ENCODE peak calls at places on chromosome 15, in eight cellular contexts. One of them, this sample, is unnamed.

GRCh38 chr15:70199601-70200000 is 101.9 kb upstream of the TLE3 start:
- DNase-seq in IMR-90: no peak
- DNase-seq in Caco-2: no peak
- DNase-seq in body of pancreas: no peak
- DNase-seq in brain microvascular endothelial cell: no peak
- DNase-seq in endothelial cell: no peak
- DNase-seq in progenitor cell of endocrine pancreas: no peak
- DNase-seq in stimulated activated CD4-positive, alpha-beta T cell treated with anti-CD3 and anti-CD28 coated beads, Interleukin-2, amount 100 ng/mL, for 48 hours: no peak
- DNase-seq in this sample: peak

GRCh38 chr15:85771781-85772445 is 22.8 kb downstream of the KLHL25 start:
- DNase-seq in IMR-90: peak
- DNase-seq in Caco-2: no peak
- DNase-seq in body of pancreas: peak
- DNase-seq in brain microvascular endothelial cell: no peak
- DNase-seq in endothelial cell: no peak
- DNase-seq in progenitor cell of endocrine pancreas: no peak
- DNase-seq in stimulated activated CD4-positive, alpha-beta T cell treated with anti-CD3 and anti-CD28 coated beads, Interleukin-2, amount 100 ng/mL, for 48 hours: no peak
- DNase-seq in this sample: no peak

GRCh38 chr15:40336129-40337122 is 4.3 kb downstream of the CCDC9B start:
- DNase-seq in IMR-90: no peak
- DNase-seq in Caco-2: no peak
- DNase-seq in body of pancreas: peak
- DNase-seq in brain microvascular endothelial cell: no peak
- DNase-seq in endothelial cell: peak
- DNase-seq in progenitor cell of endocrine pancreas: no peak
- DNase-seq in stimulated activated CD4-positive, alpha-beta T cell treated with anti-CD3 and anti-CD28 coated beads, Interleukin-2, amount 100 ng/mL, for 48 hours: no peak
- DNase-seq in this sample: peak

GRCh38 chr15:38069506-38069905 is 135.1 kb downstream of the TMCO5A start:
- DNase-seq in IMR-90: peak
- DNase-seq in Caco-2: peak
- DNase-seq in body of pancreas: peak
- DNase-seq in brain microvascular endothelial cell: peak
- DNase-seq in endothelial cell: no peak
- DNase-seq in progenitor cell of endocrine pancreas: no peak
- DNase-seq in stimulated activated CD4-positive, alpha-beta T cell treated with anti-CD3 and anti-CD28 coated beads, Interleukin-2, amount 100 ng/mL, for 48 hours: no peak
- DNase-seq in this sample: no peak

GRCh38 chr15:80944818-80945217 is 44.8 kb downstream of the MESD start:
- DNase-seq in IMR-90: no peak
- DNase-seq in Caco-2: no peak
- DNase-seq in body of pancreas: no peak
- DNase-seq in brain microvascular endothelial cell: no peak
- DNase-seq in endothelial cell: no peak
- DNase-seq in progenitor cell of endocrine pancreas: no peak
- DNase-seq in stimulated activated CD4-positive, alpha-beta T cell treated with anti-CD3 and anti-CD28 coated beads, Interleukin-2, amount 100 ng/mL, for 48 hours: no peak
- DNase-seq in this sample: no peak

GRCh38 chr15:93289951-93290350 is 200.9 kb upstream of the RGMA start:
- DNase-seq in IMR-90: no peak
- DNase-seq in Caco-2: no peak
- DNase-seq in body of pancreas: no peak
- DNase-seq in brain microvascular endothelial cell: no peak
- DNase-seq in endothelial cell: no peak
- DNase-seq in progenitor cell of endocrine pancreas: no peak
- DNase-seq in stimulated activated CD4-positive, alpha-beta T cell treated with anti-CD3 and anti-CD28 coated beads, Interleukin-2, amount 100 ng/mL, for 48 hours: no peak
- DNase-seq in this sample: no peak

GRCh38 chr15:93018574-93018973 is 70.4 kb downstream of the RGMA start:
- DNase-seq in IMR-90: no peak
- DNase-seq in Caco-2: no peak
- DNase-seq in body of pancreas: no peak
- DNase-seq in brain microvascular endothelial cell: no peak
- DNase-seq in endothelial cell: no peak
- DNase-seq in progenitor cell of endocrine pancreas: no peak
- DNase-seq in stimulated activated CD4-positive, alpha-beta T cell treated with anti-CD3 and anti-CD28 coated beads, Interleukin-2, amount 100 ng/mL, for 48 hours: no peak
- DNase-seq in this sample: no peak

GRCh38 chr15:70290708-70291107 is 193.0 kb upstream of the TLE3 start:
- DNase-seq in IMR-90: no peak
- DNase-seq in Caco-2: no peak
- DNase-seq in body of pancreas: no peak
- DNase-seq in brain microvascular endothelial cell: no peak
- DNase-seq in endothelial cell: no peak
- DNase-seq in progenitor cell of endocrine pancreas: no peak
- DNase-seq in stimulated activated CD4-positive, alpha-beta T cell treated with anti-CD3 and anti-CD28 coated beads, Interleukin-2, amount 100 ng/mL, for 48 hours: no peak
- DNase-seq in this sample: no peak

GRCh38 chr15:41661529-41662225 is 1.5 kb downstream of the MGA start:
- DNase-seq in IMR-90: peak
- DNase-seq in Caco-2: peak
- DNase-seq in body of pancreas: peak
- DNase-seq in brain microvascular endothelial cell: peak
- DNase-seq in endothelial cell: peak
- DNase-seq in progenitor cell of endocrine pancreas: peak
- DNase-seq in stimulated activated CD4-positive, alpha-beta T cell treated with anti-CD3 and anti-CD28 coated beads, Interleukin-2, amount 100 ng/mL, for 48 hours: peak
- DNase-seq in this sample: peak

This sample was measured in germinal center.